ENCODE peak calls at places on chromosome 21, in ten cellular contexts. One of them, this sample, is unnamed.

GRCh38 chr21:26961704-26962103 is 5.2 kb downstream of the ADAMTS5 start:
- DNase-seq in spleen: no peak
- DNase-seq in EL: peak; percentile 20
- DNase-seq in NCI-H2081: no peak
- DNase-seq in activated effector memory CD4-positive, alpha-beta T cell treated with Interleukin-2 at 50 U/mL for 16 hours: no peak
- DNase-seq in AG09309: no peak
- DNase-seq in activated T-helper 9 cell treated with anti-CD3 and anti-CD28 coated beads, Interleukin-2, amount 50 U/mL, for 16 hours: no peak
- DNase-seq in choroid plexus epithelial cell: no peak
- DNase-seq in psoas muscle: no peak
- DNase-seq in NCI-H1105 treated with DMSO at 0.1 percent for 48 hours: no peak
- DNase-seq in this sample: no peak

GRCh38 chr21:17889171-17889570 is 70.0 kb upstream of the C21orf91 start:
- DNase-seq in spleen: no peak
- DNase-seq in EL: no peak
- DNase-seq in NCI-H2081: no peak
- DNase-seq in activated effector memory CD4-positive, alpha-beta T cell treated with Interleukin-2 at 50 U/mL for 16 hours: no peak
- DNase-seq in AG09309: no peak
- DNase-seq in activated T-helper 9 cell treated with anti-CD3 and anti-CD28 coated beads, Interleukin-2, amount 50 U/mL, for 16 hours: no peak
- DNase-seq in choroid plexus epithelial cell: no peak
- DNase-seq in psoas muscle: no peak
- DNase-seq in NCI-H1105 treated with DMSO at 0.1 percent for 48 hours: no peak
- DNase-seq in this sample: no peak

GRCh38 chr21:16377120-16377658 is 647.4 kb downstream of the USP25 start:
- DNase-seq in spleen: no peak
- DNase-seq in EL: no peak
- DNase-seq in NCI-H2081: no peak
- DNase-seq in activated effector memory CD4-positive, alpha-beta T cell treated with Interleukin-2 at 50 U/mL for 16 hours: no peak
- DNase-seq in AG09309: no peak
- DNase-seq in activated T-helper 9 cell treated with anti-CD3 and anti-CD28 coated beads, Interleukin-2, amount 50 U/mL, for 16 hours: no peak
- DNase-seq in choroid plexus epithelial cell: peak; percentile 13
- DNase-seq in psoas muscle: no peak
- DNase-seq in NCI-H1105 treated with DMSO at 0.1 percent for 48 hours: no peak
- DNase-seq in this sample: no peak

GRCh38 chr21:29221259-29221744 is 77.4 kb upstream of the BACH1 start:
- DNase-seq in spleen: no peak
- DNase-seq in EL: peak; percentile 94
- DNase-seq in NCI-H2081: no peak
- DNase-seq in activated effector memory CD4-positive, alpha-beta T cell treated with Interleukin-2 at 50 U/mL for 16 hours: no peak
- DNase-seq in AG09309: no peak
- DNase-seq in activated T-helper 9 cell treated with anti-CD3 and anti-CD28 coated beads, Interleukin-2, amount 50 U/mL, for 16 hours: no peak
- DNase-seq in choroid plexus epithelial cell: peak; percentile 93
- DNase-seq in psoas muscle: no peak
- DNase-seq in NCI-H1105 treated with DMSO at 0.1 percent for 48 hours: no peak
- DNase-seq in this sample: no peak

GRCh38 chr21:32572574-32573420 is 12.5 kb downstream of the TCP10L start:
- DNase-seq in spleen: no peak
- DNase-seq in EL: no peak
- DNase-seq in NCI-H2081: peak; percentile 58
- DNase-seq in activated effector memory CD4-positive, alpha-beta T cell treated with Interleukin-2 at 50 U/mL for 16 hours: no peak
- DNase-seq in AG09309: no peak
- DNase-seq in activated T-helper 9 cell treated with anti-CD3 and anti-CD28 coated beads, Interleukin-2, amount 50 U/mL, for 16 hours: no peak
- DNase-seq in choroid plexus epithelial cell: no peak
- DNase-seq in psoas muscle: no peak
- DNase-seq in NCI-H1105 treated with DMSO at 0.1 percent for 48 hours: peak; percentile 80
- DNase-seq in this sample: no peak

GRCh38 chr21:17250651-17251294 is 262.1 kb upstream of the CXADR start:
- DNase-seq in spleen: no peak
- DNase-seq in EL: peak; percentile 1
- DNase-seq in NCI-H2081: peak; percentile 68
- DNase-seq in activated effector memory CD4-positive, alpha-beta T cell treated with Interleukin-2 at 50 U/mL for 16 hours: no peak
- DNase-seq in AG09309: no peak
- DNase-seq in activated T-helper 9 cell treated with anti-CD3 and anti-CD28 coated beads, Interleukin-2, amount 50 U/mL, for 16 hours: no peak
- DNase-seq in choroid plexus epithelial cell: peak; percentile 43
- DNase-seq in psoas muscle: no peak
- DNase-seq in NCI-H1105 treated with DMSO at 0.1 percent for 48 hours: peak; percentile 96
- DNase-seq in this sample: no peak

GRCh38 chr21:30209571-30209970 is 6.3 kb downstream of the CLDN8 start:
- DNase-seq in spleen: no peak
- DNase-seq in EL: no peak
- DNase-seq in NCI-H2081: no peak
- DNase-seq in activated effector memory CD4-positive, alpha-beta T cell treated with Interleukin-2 at 50 U/mL for 16 hours: no peak
- DNase-seq in AG09309: no peak
- DNase-seq in activated T-helper 9 cell treated with anti-CD3 and anti-CD28 coated beads, Interleukin-2, amount 50 U/mL, for 16 hours: no peak
- DNase-seq in choroid plexus epithelial cell: peak; percentile 37
- DNase-seq in psoas muscle: no peak
- DNase-seq in NCI-H1105 treated with DMSO at 0.1 percent for 48 hours: no peak
- DNase-seq in this sample: no peak

GRCh38 chr21:14880922-14881321 is 183.9 kb downstream of the NRIP1 start:
- DNase-seq in spleen: no peak
- DNase-seq in EL: peak; percentile 90
- DNase-seq in NCI-H2081: no peak
- DNase-seq in activated effector memory CD4-positive, alpha-beta T cell treated with Interleukin-2 at 50 U/mL for 16 hours: no peak
- DNase-seq in AG09309: peak; percentile 64
- DNase-seq in activated T-helper 9 cell treated with anti-CD3 and anti-CD28 coated beads, Interleukin-2, amount 50 U/mL, for 16 hours: no peak
- DNase-seq in choroid plexus epithelial cell: peak; percentile 73
- DNase-seq in psoas muscle: no peak
- DNase-seq in NCI-H1105 treated with DMSO at 0.1 percent for 48 hours: no peak
- DNase-seq in this sample: no peak

This sample was measured in cardiac septum.